ENCODE peak calls at places on chromosome 2, in four cellular contexts. One of them, this sample, is unnamed.

GRCh38 chr2:163374282-163374681 is 361.5 kb downstream of the FIGN start:
- DNase-seq in pancreas: no peak
- DNase-seq in lower lobe of right lung: no peak
- DNase-seq in right atrium auricular region: no peak
- DNase-seq in this sample: no peak

GRCh38 chr2:30647752-30648442 is 159.3 kb downstream of the CAPN13 start:
- DNase-seq in lower lobe of right lung: no peak
- DNase-seq in right atrium auricular region: no peak
- DNase-seq in pancreas: no peak
- DNase-seq in this sample: no peak

GRCh38 chr2:35447210-35447609 is 908.4 kb upstream of the CRIM1 start:
- DNase-seq in pancreas: no peak
- DNase-seq in lower lobe of right lung: no peak
- DNase-seq in right atrium auricular region: no peak
- DNase-seq in this sample: no peak

GRCh38 chr2:65379168-65379672 is 53.2 kb downstream of the SPRED2 start:
- DNase-seq in pancreas: no peak
- DNase-seq in lower lobe of right lung: no peak
- DNase-seq in right atrium auricular region: no peak
- DNase-seq in this sample: no peak

GRCh38 chr2:204293884-204294535 is 251.3 kb upstream of the PARD3B start:
- DNase-seq in lower lobe of right lung: no peak
- DNase-seq in right atrium auricular region: no peak
- DNase-seq in pancreas: no peak
- DNase-seq in this sample: no peak

GRCh38 chr2:34102359-34102758 is 503.3 kb upstream of the FAM98A start:
- DNase-seq in right atrium auricular region: no peak
- DNase-seq in lower lobe of right lung: no peak
- DNase-seq in pancreas: no peak
- DNase-seq in this sample: no peak

GRCh38 chr2:83067947-83068346 is 1391.1 kb downstream of the SUCLG1 start:
- DNase-seq in pancreas: peak; percentile 7
- DNase-seq in lower lobe of right lung: no peak
- DNase-seq in right atrium auricular region: no peak
- DNase-seq in this sample: no peak

GRCh38 chr2:15521782-15522181 is 39.4 kb downstream of the NBAS start:
- DNase-seq in pancreas: no peak
- DNase-seq in right atrium auricular region: no peak
- DNase-seq in lower lobe of right lung: no peak
- DNase-seq in this sample: no peak

GRCh38 chr2:41963661-41964525 is 83.9 kb upstream of the PKDCC start:
- DNase-seq in pancreas: peak; percentile 44
- DNase-seq in lower lobe of right lung: no peak
- DNase-seq in right atrium auricular region: peak; percentile 89
- DNase-seq in this sample: no peak

GRCh38 chr2:213086050-213086449 is 65.4 kb downstream of the IKZF2 start:
- DNase-seq in pancreas: no peak
- DNase-seq in lower lobe of right lung: no peak
- DNase-seq in right atrium auricular region: no peak
- DNase-seq in this sample: no peak

GRCh38 chr2:235567842-235568241 is 74.0 kb downstream of the AGAP1 start:
- DNase-seq in right atrium auricular region: no peak
- DNase-seq in lower lobe of right lung: no peak
- DNase-seq in pancreas: no peak
- DNase-seq in this sample: no peak

GRCh38 chr2:230886641-230887040 is 21.9 kb downstream of the ITM2C start:
- DNase-seq in right atrium auricular region: no peak
- DNase-seq in pancreas: no peak
- DNase-seq in lower lobe of right lung: peak; percentile 32
- DNase-seq in this sample: no peak

GRCh38 chr2:202084265-202084664 is 11.2 kb downstream of the KIAA2012 start:
- DNase-seq in pancreas: no peak
- DNase-seq in lower lobe of right lung: no peak
- DNase-seq in right atrium auricular region: no peak
- DNase-seq in this sample: no peak

GRCh38 chr2:159708066-159708760 is 4.1 kb upstream of the MARCHF7 start:
- DNase-seq in right atrium auricular region: no peak
- DNase-seq in pancreas: no peak
- DNase-seq in lower lobe of right lung: no peak
- DNase-seq in this sample: no peak

GRCh38 chr2:220104871-220105351 is 477.5 kb downstream of the SLC4A3 start:
- DNase-seq in pancreas: no peak
- DNase-seq in lower lobe of right lung: no peak
- DNase-seq in right atrium auricular region: no peak
- DNase-seq in this sample: no peak

GRCh38 chr2:227456772-227457171 is 15.2 kb upstream of the AGFG1 start:
- DNase-seq in right atrium auricular region: no peak
- DNase-seq in pancreas: no peak
- DNase-seq in lower lobe of right lung: no peak
- DNase-seq in this sample: no peak

GRCh38 chr2:65275141-65275540 is 47.5 kb downstream of the ACTR2 start:
- DNase-seq in lower lobe of right lung: no peak
- DNase-seq in right atrium auricular region: no peak
- DNase-seq in pancreas: no peak
- DNase-seq in this sample: no peak

GRCh38 chr2:57376985-57377384 is 669.6 kb upstream of the VRK2 start:
- DNase-seq in right atrium auricular region: no peak
- DNase-seq in lower lobe of right lung: no peak
- DNase-seq in pancreas: no peak
- DNase-seq in this sample: no peak

GRCh38 chr2:176075476-176075875 is 8.3 kb downstream of the EVX2 start:
- DNase-seq in lower lobe of right lung: no peak
- DNase-seq in right atrium auricular region: no peak
- DNase-seq in pancreas: no peak
- DNase-seq in this sample: no peak

GRCh38 chr2:98793275-98793674 is 62.3 kb upstream of the MGAT4A start:
- DNase-seq in lower lobe of right lung: no peak
- DNase-seq in right atrium auricular region: no peak
- DNase-seq in pancreas: no peak
- DNase-seq in this sample: no peak

GRCh38 chr2:152244241-152244640 is 68.7 kb upstream of the STAM2 start:
- DNase-seq in lower lobe of right lung: no peak
- DNase-seq in pancreas: no peak
- DNase-seq in right atrium auricular region: no peak
- DNase-seq in this sample: no peak

GRCh38 chr2:151277011-151277410 is 12.5 kb downstream of the NMI start:
- DNase-seq in lower lobe of right lung: no peak
- DNase-seq in right atrium auricular region: no peak
- DNase-seq in pancreas: no peak
- DNase-seq in this sample: no peak

GRCh38 chr2:24881158-24881557 is 38.9 kb downstream of the ADCY3 start:
- DNase-seq in lower lobe of right lung: no peak
- DNase-seq in pancreas: no peak
- DNase-seq in right atrium auricular region: no peak
- DNase-seq in this sample: no peak

GRCh38 chr2:135657806-135658582 is 83.7 kb upstream of the UBXN4 start:
- DNase-seq in lower lobe of right lung: no peak
- DNase-seq in right atrium auricular region: no peak
- DNase-seq in pancreas: no peak
- DNase-seq in this sample: no peak

GRCh38 chr2:71347517-71347916 is 15.9 kb downstream of the ZNF638 start:
- DNase-seq in lower lobe of right lung: no peak
- DNase-seq in right atrium auricular region: no peak
- DNase-seq in pancreas: no peak
- DNase-seq in this sample: no peak

GRCh38 chr2:145017149-145017548 is 497.2 kb upstream of the ZEB2 start:
- DNase-seq in right atrium auricular region: no peak
- DNase-seq in pancreas: no peak
- DNase-seq in lower lobe of right lung: no peak
- DNase-seq in this sample: no peak

GRCh38 chr2:100011272-100011711 is 131.1 kb downstream of the AFF3 start:
- DNase-seq in right atrium auricular region: no peak
- DNase-seq in lower lobe of right lung: no peak
- DNase-seq in pancreas: no peak
- DNase-seq in this sample: no peak

GRCh38 chr2:174918886-174919526 is 86.2 kb downstream of the CHN1 start:
- DNase-seq in lower lobe of right lung: no peak
- DNase-seq in pancreas: no peak
- DNase-seq in right atrium auricular region: no peak
- DNase-seq in this sample: no peak

GRCh38 chr2:120818441-120818920 is 82.8 kb downstream of the GLI2 start:
- DNase-seq in lower lobe of right lung: peak; percentile 41
- DNase-seq in pancreas: peak; percentile 49
- DNase-seq in right atrium auricular region: no peak
- DNase-seq in this sample: no peak

GRCh38 chr2:233259745-233260144 is 8.3 kb downstream of the ATG16L1 start:
- DNase-seq in right atrium auricular region: no peak
- DNase-seq in lower lobe of right lung: no peak
- DNase-seq in pancreas: no peak
- DNase-seq in this sample: no peak

GRCh38 chr2:188984680-188985079 is 10.5 kb downstream of the COL3A1 start:
- DNase-seq in pancreas: no peak
- DNase-seq in right atrium auricular region: no peak
- DNase-seq in lower lobe of right lung: no peak
- DNase-seq in this sample: no peak

GRCh38 chr2:21317131-21317530 is 193.4 kb downstream of the TDRD15 start:
- DNase-seq in lower lobe of right lung: peak; percentile 48
- DNase-seq in pancreas: peak; percentile 22
- DNase-seq in right atrium auricular region: peak; percentile 68
- DNase-seq in this sample: peak; percentile 38

GRCh38 chr2:118807668-118808428 is 39.6 kb downstream of the EN1 start:
- DNase-seq in lower lobe of right lung: no peak
- DNase-seq in pancreas: no peak
- DNase-seq in right atrium auricular region: no peak
- DNase-seq in this sample: no peak

GRCh38 chr2:95526360-95527341 is 42.1 kb upstream of the TRIM43B start:
- DNase-seq in lower lobe of right lung: peak; percentile 83
- DNase-seq in pancreas: peak; percentile 64
- DNase-seq in right atrium auricular region: peak; percentile 68
- DNase-seq in this sample: peak; percentile 62

GRCh38 chr2:182366625-182367024 is 60.2 kb downstream of the PDE1A start:
- DNase-seq in right atrium auricular region: no peak
- DNase-seq in lower lobe of right lung: no peak
- DNase-seq in pancreas: no peak
- DNase-seq in this sample: no peak

GRCh38 chr2:127703282-127703681 is 2.0 kb downstream of the SFT2D3 start:
- DNase-seq in pancreas: no peak
- DNase-seq in right atrium auricular region: no peak
- DNase-seq in lower lobe of right lung: no peak
- DNase-seq in this sample: no peak

GRCh38 chr2:127701193-127701650 is at the start of gene SFT2D3:
- DNase-seq in pancreas: peak; percentile 91
- DNase-seq in right atrium auricular region: peak; percentile 91
- DNase-seq in lower lobe of right lung: peak; percentile 96
- DNase-seq in this sample: peak; percentile 95

GRCh38 chr2:127700527-127701192 is 637 bp upstream of the SFT2D3 start:
- DNase-seq in pancreas: no peak
- DNase-seq in lower lobe of right lung: peak; percentile 93
- DNase-seq in right atrium auricular region: peak; percentile 88
- DNase-seq in this sample: no peak

GRCh38 chr2:127702395-127703009 is 1.2 kb downstream of the SFT2D3 start:
- DNase-seq in pancreas: no peak
- DNase-seq in lower lobe of right lung: no peak
- DNase-seq in right atrium auricular region: no peak
- DNase-seq in this sample: no peak

DNA sequence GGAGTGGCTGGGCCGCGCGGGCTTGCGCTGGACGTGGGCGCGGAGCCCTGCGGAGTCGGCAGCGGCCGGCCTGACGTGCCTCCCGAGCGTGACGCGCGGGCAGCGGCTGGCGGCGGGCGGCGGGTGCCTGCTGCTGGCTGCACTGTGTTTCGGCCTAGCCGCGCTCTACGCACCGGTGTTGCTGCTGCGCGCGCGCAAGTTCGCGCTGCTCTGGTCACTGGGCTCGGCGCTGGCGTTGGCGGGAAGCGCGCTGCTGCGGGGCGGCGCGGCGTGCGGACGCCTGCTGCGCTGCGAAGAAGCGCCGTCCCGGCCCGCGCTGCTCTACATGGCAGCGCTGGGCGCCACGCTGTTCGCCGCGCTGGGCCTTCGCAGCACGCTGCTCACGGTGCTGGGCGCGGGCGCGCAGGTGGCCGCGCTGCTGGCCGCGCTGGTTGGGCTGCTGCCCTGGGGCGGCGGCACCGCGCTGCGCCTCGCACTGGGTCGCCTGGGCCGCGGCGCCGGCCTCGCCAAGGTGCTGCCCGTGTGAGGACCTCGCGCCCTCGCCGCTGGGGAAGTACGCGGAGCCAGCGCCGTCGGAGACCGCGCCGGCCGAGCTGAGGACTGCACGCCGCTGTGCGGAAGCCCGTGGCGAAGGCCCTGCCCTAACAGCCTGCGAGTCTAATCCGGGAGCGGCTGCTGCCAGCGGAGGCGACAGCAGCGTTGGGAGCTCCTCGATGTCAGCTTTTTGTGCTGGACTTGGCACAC is 526 bp downstream of the SFT2D3 start:
- DNase-seq in lower lobe of right lung: peak; percentile 92
- DNase-seq in right atrium auricular region: peak; percentile 77
- DNase-seq in pancreas: peak; percentile 63
- DNase-seq in this sample: peak; percentile 84
- TF ChIP-seq CTCF in lower lobe of right lung: peak; percentile 47
- TF ChIP-seq CTCF in right atrium auricular region: peak; percentile 35
- TF ChIP-seq CTCF in pancreas: no peak
- TF ChIP-seq CTCF in this sample: peak; percentile 90

DNA sequence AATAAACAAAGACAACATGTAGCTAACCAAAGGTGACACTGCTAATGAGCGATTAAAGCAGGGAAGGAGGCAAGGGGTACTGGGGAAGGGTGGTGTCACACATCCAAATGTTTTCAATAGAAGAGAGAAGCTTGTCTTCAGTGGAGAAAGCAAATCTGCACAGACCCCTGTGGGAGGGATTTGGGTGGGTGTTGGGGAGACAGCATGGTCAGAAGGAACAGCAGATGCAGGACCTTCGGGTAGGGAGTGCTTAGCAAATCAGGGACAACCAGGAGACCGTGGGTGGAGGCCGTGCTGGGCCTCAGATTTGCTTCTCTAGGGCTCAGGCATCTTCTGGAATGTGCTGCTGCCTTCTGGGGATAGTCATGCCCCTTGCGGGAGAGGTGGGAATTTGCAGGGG is 185.3 kb upstream of the RAB6C start:
- DNase-seq in right atrium auricular region: peak; percentile 48
- DNase-seq in lower lobe of right lung: no peak
- DNase-seq in pancreas: no peak
- DNase-seq in this sample: no peak
- H3K9me3 ChIP-seq in right atrium auricular region: no peaks in the 10 kb centered on the region
- H3K9me3 ChIP-seq in lower lobe of right lung: no peaks in the 10 kb centered on the region
- H3K9me3 ChIP-seq in pancreas: no peaks in the 10 kb centered on the region
- H3K9me3 ChIP-seq in this sample: no peaks in the 10 kb centered on the region

GRCh38 chr2:8488001-8488738 is 193.7 kb upstream of the ID2 start:
- DNase-seq in right atrium auricular region: no peak
- DNase-seq in lower lobe of right lung: no peak
- DNase-seq in pancreas: no peak
- DNase-seq in this sample: no peak
- H3K4me1 ChIP-seq in right atrium auricular region: no peaks in the 10 kb centered on the region
- H3K4me1 ChIP-seq in lower lobe of right lung: peaks cover 30% of the 10 kb centered on the region
- H3K4me1 ChIP-seq in pancreas: peaks cover 27% of the 10 kb centered on the region
- H3K4me1 ChIP-seq in this sample: peaks cover 27% of the 10 kb centered on the region

DNA sequence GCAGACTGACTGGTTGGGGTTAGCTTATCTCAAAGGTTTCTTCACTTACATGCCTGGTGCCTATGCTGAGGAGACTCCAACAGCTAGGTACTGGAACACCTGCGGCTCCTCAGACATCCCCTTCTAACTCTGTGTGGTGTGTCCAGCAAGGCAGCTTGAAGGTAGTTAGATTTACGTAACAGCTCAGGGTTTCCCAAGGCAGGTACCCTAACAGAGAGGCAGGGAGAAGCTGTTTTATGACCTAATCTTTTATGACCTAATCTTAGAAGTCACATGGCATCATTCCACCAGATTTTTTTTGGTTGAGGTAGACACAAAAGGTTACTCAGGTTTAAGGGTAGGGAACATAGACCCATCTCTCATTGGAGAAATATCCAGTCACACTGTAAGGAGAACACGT is 17.4 kb upstream of the PAPOLG start:
- DNase-seq in lower lobe of right lung: no peak
- DNase-seq in pancreas: no peak
- DNase-seq in right atrium auricular region: no peak
- DNase-seq in this sample: no peak
- TF ChIP-seq CTCF in lower lobe of right lung: no peak
- TF ChIP-seq CTCF in pancreas: no peak
- TF ChIP-seq CTCF in right atrium auricular region: no peak
- TF ChIP-seq CTCF in this sample: no peak

This sample was measured in upper lobe of left lung.